ENCODE peak calls at places on chromosomes 16 and 17, in four cellular contexts. One of them, this sample, is unnamed.
A peak's percentile ranks its signal among the peaks of the same experiment; 100 is the strongest.

GRCh38 chr17:32015245-32016013 is 8.2 kb downstream of the LRRC37B start:
- DNase-seq in HepG2: no peak
- DNase-seq in A549: peak; percentile 26
- DNase-seq in GM12878: no peak
- DNase-seq in this sample: no peak

GRCh38 chr17:15263206-15263579 is 1.9 kb downstream of the PMP22 start:
- DNase-seq in HepG2: no peak
- DNase-seq in A549: peak; percentile 84
- DNase-seq in GM12878: no peak
- DNase-seq in this sample: peak; percentile 72

GRCh38 chr16:27547134-27547533 is 2.6 kb downstream of the GTF3C1 start:
- DNase-seq in HepG2: no peak
- DNase-seq in A549: no peak
- DNase-seq in GM12878: no peak
- DNase-seq in this sample: no peak

GRCh38 chr16:74372953-74373846 is 2.9 kb upstream of the NPIPB15 start:
- DNase-seq in HepG2: no peak
- DNase-seq in A549: no peak
- DNase-seq in GM12878: no peak
- DNase-seq in this sample: peak; percentile 5

GRCh38 chr16:76246587-76246986 is 30.6 kb upstream of the CNTNAP4 start:
- DNase-seq in HepG2: no peak
- DNase-seq in A549: no peak
- DNase-seq in GM12878: no peak
- DNase-seq in this sample: no peak

GRCh38 chr17:18129041-18129502 is 20.5 kb downstream of the MYO15A start:
- DNase-seq in HepG2: no peak
- DNase-seq in A549: peak; percentile 72
- DNase-seq in GM12878: no peak
- DNase-seq in this sample: no peak

GRCh38 chr16:46583036-46583435 is 38.1 kb downstream of the SHCBP1 start:
- DNase-seq in HepG2: no peak
- DNase-seq in A549: no peak
- DNase-seq in GM12878: no peak
- DNase-seq in this sample: no peak

GRCh38 chr17:38448208-38448776 is 20.0 kb downstream of the ARHGAP23 start:
- DNase-seq in HepG2: no peak
- DNase-seq in A549: no peak
- DNase-seq in GM12878: no peak
- DNase-seq in this sample: no peak

GRCh38 chr16:48495303-48495702 is 110.1 kb upstream of the SIAH1 start:
- DNase-seq in HepG2: no peak
- DNase-seq in A549: no peak
- DNase-seq in GM12878: no peak
- DNase-seq in this sample: no peak

GRCh38 chr16:82055117-82055516 is 20.1 kb downstream of the HSD17B2 start:
- DNase-seq in HepG2: no peak
- DNase-seq in A549: no peak
- DNase-seq in GM12878: no peak
- DNase-seq in this sample: no peak

GRCh38 chr17:79294459-79295071 is 219.9 kb downstream of the ENGASE start:
- DNase-seq in HepG2: peak; percentile 36
- DNase-seq in A549: peak; percentile 49
- DNase-seq in GM12878: no peak
- DNase-seq in this sample: no peak

DNA sequence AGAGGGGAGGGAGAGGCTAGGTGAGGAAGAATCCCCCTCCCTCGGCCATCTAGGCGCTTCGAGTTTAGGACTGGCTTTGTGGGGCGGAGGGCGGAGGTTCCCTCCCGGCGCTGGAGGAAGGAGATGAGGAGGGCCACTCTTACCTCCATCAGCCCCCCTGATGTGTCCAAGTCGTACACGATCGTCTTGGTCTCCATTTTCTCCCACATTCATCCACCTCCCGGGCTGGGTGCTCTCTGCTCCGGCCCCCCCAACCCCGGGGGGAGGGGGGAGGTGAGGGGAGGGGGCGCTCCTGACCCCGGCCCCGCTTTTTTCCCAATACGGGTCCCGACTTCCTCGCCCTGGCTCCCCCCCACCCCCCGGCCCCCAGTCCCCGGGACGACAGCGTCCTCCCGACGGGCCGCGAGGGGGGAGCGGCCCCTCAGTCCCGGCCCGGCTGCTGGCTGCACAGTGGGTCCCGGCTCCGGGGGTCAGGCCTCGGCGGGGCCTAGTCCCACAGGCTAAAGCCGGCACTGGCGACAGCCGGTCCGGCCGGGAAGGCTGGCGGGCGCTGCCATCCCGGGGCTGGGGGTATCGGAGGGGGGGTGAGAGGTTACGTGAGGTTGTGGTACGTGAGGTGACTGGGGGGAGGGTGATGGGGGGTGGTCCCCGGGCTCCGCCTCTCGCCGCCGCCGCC is 428 bp downstream of the PHF12 start:
- DNase-seq in HepG2: no peak
- DNase-seq in A549: no peak
- DNase-seq in GM12878: no peak
- DNase-seq in this sample: no peak
- TF ChIP-seq PBX3 in HepG2: no peak
- TF ChIP-seq PBX3 in A549: no peak
- TF ChIP-seq PBX3 in GM12878: no peak
- TF ChIP-seq PBX3 in this sample: no peak

GRCh38 chr17:75814900-75815373 is 29.3 kb downstream of the UNC13D start:
- DNase-seq in HepG2: no peak
- DNase-seq in A549: peak; percentile 46
- DNase-seq in GM12878: no peak
- DNase-seq in this sample: peak; percentile 47
- TF ChIP-seq CTCF in HepG2: no peak
- TF ChIP-seq CTCF in A549: no peak
- TF ChIP-seq CTCF in GM12878: no peak
- TF ChIP-seq CTCF in this sample: no peak

DNA sequence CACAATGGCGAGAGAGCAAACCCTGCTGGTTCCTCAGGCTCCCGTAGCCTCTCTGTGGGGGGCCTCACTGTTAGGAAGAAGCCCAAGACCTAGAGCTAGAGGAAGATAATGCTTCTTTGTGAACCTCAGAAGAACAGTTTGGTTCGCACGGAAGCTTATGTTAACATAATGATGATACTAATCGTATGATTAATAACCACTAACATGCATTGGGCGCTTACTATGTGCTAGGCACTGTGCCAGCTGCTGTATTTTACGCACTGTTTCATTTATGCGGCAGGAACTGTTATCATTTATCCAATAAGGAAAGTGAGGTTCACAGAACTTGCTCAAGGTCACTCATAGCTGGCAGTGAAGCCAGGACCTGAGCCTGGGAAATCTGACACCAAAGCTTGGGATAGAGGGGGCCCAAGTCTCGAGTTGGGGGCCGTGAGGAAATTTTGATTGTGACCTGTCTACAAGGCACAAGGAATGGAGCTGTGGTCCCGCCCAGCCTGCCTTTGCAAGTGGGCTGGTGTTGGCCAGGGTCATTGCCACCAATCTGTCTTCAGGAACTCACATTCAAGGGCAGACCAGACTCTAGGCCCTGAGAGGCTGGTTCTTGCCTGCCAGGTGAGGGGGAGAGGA is 6.8 kb downstream of the PRCD start:
- DNase-seq in HepG2: no peak
- DNase-seq in A549: no peak
- DNase-seq in GM12878: no peak
- DNase-seq in this sample: peak; percentile 23
- TF ChIP-seq PBX3 in HepG2: no peak
- TF ChIP-seq PBX3 in A549: no peak
- TF ChIP-seq PBX3 in GM12878: no peak
- TF ChIP-seq PBX3 in this sample: peak; percentile 90

GRCh38 chr16:87618216-87618615 is 15.9 kb downstream of the JPH3 start:
- DNase-seq in HepG2: no peak
- DNase-seq in A549: no peak
- DNase-seq in GM12878: no peak
- DNase-seq in this sample: no peak

GRCh38 chr16:87619360-87620200 is 17.3 kb downstream of the JPH3 start:
- DNase-seq in HepG2: no peak
- DNase-seq in A549: no peak
- DNase-seq in GM12878: no peak
- DNase-seq in this sample: peak; percentile 17

GRCh38 chr16:87621976-87622713 is 19.8 kb downstream of the JPH3 start:
- DNase-seq in HepG2: no peak
- DNase-seq in A549: no peak
- DNase-seq in GM12878: no peak
- DNase-seq in this sample: no peak

GRCh38 chr16:87621550-87621829 is 19.2 kb downstream of the JPH3 start:
- DNase-seq in HepG2: no peak
- DNase-seq in A549: no peak
- DNase-seq in GM12878: no peak
- DNase-seq in this sample: peak; percentile 22

DNA sequence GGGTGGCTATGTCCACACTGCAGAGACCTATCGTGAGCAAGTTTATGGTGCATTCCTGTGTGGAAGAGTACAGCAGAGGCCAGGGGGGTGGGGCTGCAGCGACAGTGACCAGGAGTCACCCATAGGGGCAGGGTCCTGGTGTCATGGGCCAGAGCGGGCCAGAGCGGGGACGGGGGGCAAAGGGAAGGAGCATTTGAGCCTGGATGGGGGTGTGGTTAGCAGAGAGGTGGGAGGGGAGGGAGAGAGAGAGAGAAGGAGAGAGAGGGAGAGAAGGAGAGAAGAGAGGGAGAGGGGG is 17.8 kb downstream of the JPH3 start:
- DNase-seq in HepG2: no peak
- DNase-seq in A549: no peak
- DNase-seq in GM12878: no peak
- DNase-seq in this sample: peak; percentile 33
- TF ChIP-seq CTCF in HepG2: no peak
- TF ChIP-seq CTCF in A549: no peak
- TF ChIP-seq CTCF in GM12878: no peak
- TF ChIP-seq CTCF in this sample: no peak

DNA sequence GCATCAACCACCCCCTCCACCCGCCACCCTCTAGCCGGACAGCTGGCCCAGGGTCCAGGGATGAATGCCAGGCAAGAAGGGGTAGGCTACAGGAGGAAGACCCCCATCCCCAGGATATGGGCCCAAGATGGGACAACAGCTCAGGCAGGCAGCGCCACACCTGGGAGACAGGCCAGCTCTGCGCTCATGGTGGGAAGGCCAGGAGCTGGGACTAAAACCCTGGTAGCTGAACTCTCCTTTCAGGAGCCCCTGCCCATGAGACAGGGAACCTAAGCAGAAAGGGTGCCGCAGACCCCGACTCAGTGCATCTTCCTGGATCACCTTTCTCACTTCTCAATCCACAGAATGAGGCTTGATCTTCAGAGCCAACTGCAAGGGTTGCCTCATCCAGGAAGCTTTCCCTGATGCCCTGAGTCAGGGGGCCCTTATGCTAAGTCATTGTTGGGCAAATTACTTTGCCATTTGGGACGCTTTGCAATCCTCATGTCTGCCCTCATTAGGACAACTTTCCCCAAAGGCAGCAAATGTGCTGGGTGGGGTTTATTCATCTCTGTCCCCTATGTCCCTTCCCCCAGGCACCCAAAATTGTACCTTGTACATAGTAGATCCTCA is 9.0 kb downstream of the ZDHHC1 start:
- DNase-seq in HepG2: no peak
- DNase-seq in A549: no peak
- DNase-seq in GM12878: no peak
- DNase-seq in this sample: peak; percentile 48
- TF ChIP-seq PBX3 in HepG2: no peak
- TF ChIP-seq PBX3 in A549: no peak
- TF ChIP-seq PBX3 in GM12878: no peak
- TF ChIP-seq PBX3 in this sample: no peak

This sample was measured in SK-N-SH.